ENCODE peak calls at places on chromosome 14, in nine cellular contexts. One of them, this sample, is unnamed.

GRCh38 chr14:100060766-100061165 is 4.5 kb upstream of the EVL start:
- DNase-seq in HS-5: no peak
- DNase-seq in stimulated activated CD8-positive, alpha-beta memory T cell treated with anti-CD3 and anti-CD28 coated beads, Interleukin-15, amount 100 ng/mL, for 4 hours: no peak
- DNase-seq in left cardiac atrium: no peak
- DNase-seq in T-cell: no peak
- DNase-seq in SJCRH30: no peak
- DNase-seq in foreskin melanocyte: no peak
- DNase-seq in LNCaP clone FGC: no peak
- DNase-seq in right lobe of liver: no peak
- DNase-seq in this sample: no peak

GRCh38 chr14:103854822-103855733 is 7.7 kb upstream of the PPP1R13B start:
- DNase-seq in HS-5: no peak
- DNase-seq in stimulated activated CD8-positive, alpha-beta memory T cell treated with anti-CD3 and anti-CD28 coated beads, Interleukin-15, amount 100 ng/mL, for 4 hours: no peak
- DNase-seq in left cardiac atrium: peak
- DNase-seq in T-cell: no peak
- DNase-seq in SJCRH30: peak
- DNase-seq in foreskin melanocyte: no peak
- DNase-seq in LNCaP clone FGC: no peak
- DNase-seq in right lobe of liver: no peak
- DNase-seq in this sample: no peak

GRCh38 chr14:58455593-58456265 is 28.2 kb downstream of the KIAA0586 start:
- DNase-seq in HS-5: no peak
- DNase-seq in stimulated activated CD8-positive, alpha-beta memory T cell treated with anti-CD3 and anti-CD28 coated beads, Interleukin-15, amount 100 ng/mL, for 4 hours: no peak
- DNase-seq in left cardiac atrium: no peak
- DNase-seq in T-cell: no peak
- DNase-seq in SJCRH30: no peak
- DNase-seq in foreskin melanocyte: peak
- DNase-seq in LNCaP clone FGC: no peak
- DNase-seq in right lobe of liver: no peak
- DNase-seq in this sample: peak

GRCh38 chr14:64294672-64295413 is 672 bp upstream of the ESR2 start:
- DNase-seq in HS-5: peak
- DNase-seq in stimulated activated CD8-positive, alpha-beta memory T cell treated with anti-CD3 and anti-CD28 coated beads, Interleukin-15, amount 100 ng/mL, for 4 hours: peak
- DNase-seq in left cardiac atrium: peak
- DNase-seq in T-cell: peak
- DNase-seq in SJCRH30: peak
- DNase-seq in foreskin melanocyte: peak
- DNase-seq in LNCaP clone FGC: no peak
- DNase-seq in right lobe of liver: peak
- DNase-seq in this sample: no peak

GRCh38 chr14:24307575-24308341 is at the start of gene CIDEB:
- DNase-seq in HS-5: no peak
- DNase-seq in stimulated activated CD8-positive, alpha-beta memory T cell treated with anti-CD3 and anti-CD28 coated beads, Interleukin-15, amount 100 ng/mL, for 4 hours: no peak
- DNase-seq in left cardiac atrium: peak
- DNase-seq in T-cell: peak
- DNase-seq in SJCRH30: peak
- DNase-seq in foreskin melanocyte: no peak
- DNase-seq in LNCaP clone FGC: no peak
- DNase-seq in right lobe of liver: peak
- DNase-seq in this sample: no peak

GRCh38 chr14:29937116-29937515 is 9.5 kb upstream of the PRKD1 start:
- DNase-seq in HS-5: no peak
- DNase-seq in stimulated activated CD8-positive, alpha-beta memory T cell treated with anti-CD3 and anti-CD28 coated beads, Interleukin-15, amount 100 ng/mL, for 4 hours: no peak
- DNase-seq in left cardiac atrium: no peak
- DNase-seq in T-cell: no peak
- DNase-seq in SJCRH30: no peak
- DNase-seq in foreskin melanocyte: no peak
- DNase-seq in LNCaP clone FGC: no peak
- DNase-seq in right lobe of liver: no peak
- DNase-seq in this sample: no peak

GRCh38 chr14:99274346-99275221 is 2.6 kb upstream of the BCL11B start:
- DNase-seq in HS-5: peak
- DNase-seq in stimulated activated CD8-positive, alpha-beta memory T cell treated with anti-CD3 and anti-CD28 coated beads, Interleukin-15, amount 100 ng/mL, for 4 hours: no peak
- DNase-seq in left cardiac atrium: peak
- DNase-seq in T-cell: no peak
- DNase-seq in SJCRH30: peak
- DNase-seq in foreskin melanocyte: peak
- DNase-seq in LNCaP clone FGC: peak
- DNase-seq in right lobe of liver: peak
- DNase-seq in this sample: no peak

GRCh38 chr14:104048758-104049496 is 36.6 kb upstream of the ASPG start:
- DNase-seq in HS-5: no peak
- DNase-seq in stimulated activated CD8-positive, alpha-beta memory T cell treated with anti-CD3 and anti-CD28 coated beads, Interleukin-15, amount 100 ng/mL, for 4 hours: no peak
- DNase-seq in left cardiac atrium: no peak
- DNase-seq in T-cell: no peak
- DNase-seq in SJCRH30: no peak
- DNase-seq in foreskin melanocyte: peak
- DNase-seq in LNCaP clone FGC: no peak
- DNase-seq in right lobe of liver: no peak
- DNase-seq in this sample: peak

GRCh38 chr14:101820283-101820798 is 58.8 kb downstream of the PPP2R5C start:
- DNase-seq in HS-5: no peak
- DNase-seq in stimulated activated CD8-positive, alpha-beta memory T cell treated with anti-CD3 and anti-CD28 coated beads, Interleukin-15, amount 100 ng/mL, for 4 hours: no peak
- DNase-seq in left cardiac atrium: no peak
- DNase-seq in T-cell: no peak
- DNase-seq in SJCRH30: no peak
- DNase-seq in foreskin melanocyte: no peak
- DNase-seq in LNCaP clone FGC: no peak
- DNase-seq in right lobe of liver: no peak
- DNase-seq in this sample: no peak

GRCh38 chr14:90354551-90355298 is 23.0 kb upstream of the NRDE2 start:
- DNase-seq in HS-5: no peak
- DNase-seq in stimulated activated CD8-positive, alpha-beta memory T cell treated with anti-CD3 and anti-CD28 coated beads, Interleukin-15, amount 100 ng/mL, for 4 hours: no peak
- DNase-seq in left cardiac atrium: peak
- DNase-seq in T-cell: no peak
- DNase-seq in SJCRH30: peak
- DNase-seq in foreskin melanocyte: no peak
- DNase-seq in LNCaP clone FGC: no peak
- DNase-seq in right lobe of liver: no peak
- DNase-seq in this sample: no peak

GRCh38 chr14:79412822-79413221 is 798.5 kb downstream of the DIO2 start:
- DNase-seq in HS-5: no peak
- DNase-seq in stimulated activated CD8-positive, alpha-beta memory T cell treated with anti-CD3 and anti-CD28 coated beads, Interleukin-15, amount 100 ng/mL, for 4 hours: no peak
- DNase-seq in left cardiac atrium: no peak
- DNase-seq in T-cell: no peak
- DNase-seq in SJCRH30: no peak
- DNase-seq in foreskin melanocyte: no peak
- DNase-seq in LNCaP clone FGC: no peak
- DNase-seq in right lobe of liver: no peak
- DNase-seq in this sample: no peak

GRCh38 chr14:55066223-55066622 is 14.8 kb downstream of the MAPK1IP1L start:
- DNase-seq in HS-5: no peak
- DNase-seq in stimulated activated CD8-positive, alpha-beta memory T cell treated with anti-CD3 and anti-CD28 coated beads, Interleukin-15, amount 100 ng/mL, for 4 hours: no peak
- DNase-seq in left cardiac atrium: no peak
- DNase-seq in T-cell: no peak
- DNase-seq in SJCRH30: no peak
- DNase-seq in foreskin melanocyte: no peak
- DNase-seq in LNCaP clone FGC: no peak
- DNase-seq in right lobe of liver: no peak
- DNase-seq in this sample: no peak

GRCh38 chr14:100765991-100766390 is 39.3 kb downstream of the DLK1 start:
- DNase-seq in HS-5: no peak
- DNase-seq in stimulated activated CD8-positive, alpha-beta memory T cell treated with anti-CD3 and anti-CD28 coated beads, Interleukin-15, amount 100 ng/mL, for 4 hours: no peak
- DNase-seq in left cardiac atrium: no peak
- DNase-seq in T-cell: no peak
- DNase-seq in SJCRH30: no peak
- DNase-seq in foreskin melanocyte: no peak
- DNase-seq in LNCaP clone FGC: no peak
- DNase-seq in right lobe of liver: no peak
- DNase-seq in this sample: no peak

GRCh38 chr14:68687746-68688145 is 105.1 kb downstream of the ZFP36L1 start:
- DNase-seq in HS-5: peak
- DNase-seq in stimulated activated CD8-positive, alpha-beta memory T cell treated with anti-CD3 and anti-CD28 coated beads, Interleukin-15, amount 100 ng/mL, for 4 hours: no peak
- DNase-seq in left cardiac atrium: no peak
- DNase-seq in T-cell: no peak
- DNase-seq in SJCRH30: peak
- DNase-seq in foreskin melanocyte: peak
- DNase-seq in LNCaP clone FGC: no peak
- DNase-seq in right lobe of liver: no peak
- DNase-seq in this sample: peak

GRCh38 chr14:76810953-76811400 is 1.7 kb downstream of the ANGEL1 start:
- DNase-seq in HS-5: peak
- DNase-seq in stimulated activated CD8-positive, alpha-beta memory T cell treated with anti-CD3 and anti-CD28 coated beads, Interleukin-15, amount 100 ng/mL, for 4 hours: no peak
- DNase-seq in left cardiac atrium: no peak
- DNase-seq in T-cell: no peak
- DNase-seq in SJCRH30: no peak
- DNase-seq in foreskin melanocyte: peak
- DNase-seq in LNCaP clone FGC: peak
- DNase-seq in right lobe of liver: no peak
- DNase-seq in this sample: no peak

GRCh38 chr14:78170203-78170602 is at the start of gene NRXN3:
- DNase-seq in HS-5: no peak
- DNase-seq in stimulated activated CD8-positive, alpha-beta memory T cell treated with anti-CD3 and anti-CD28 coated beads, Interleukin-15, amount 100 ng/mL, for 4 hours: no peak
- DNase-seq in left cardiac atrium: no peak
- DNase-seq in T-cell: no peak
- DNase-seq in SJCRH30: no peak
- DNase-seq in foreskin melanocyte: no peak
- DNase-seq in LNCaP clone FGC: no peak
- DNase-seq in right lobe of liver: no peak
- DNase-seq in this sample: no peak

GRCh38 chr14:101047326-101047725 is 143.8 kb upstream of the RTL1 start:
- DNase-seq in HS-5: no peak
- DNase-seq in stimulated activated CD8-positive, alpha-beta memory T cell treated with anti-CD3 and anti-CD28 coated beads, Interleukin-15, amount 100 ng/mL, for 4 hours: no peak
- DNase-seq in left cardiac atrium: no peak
- DNase-seq in T-cell: no peak
- DNase-seq in SJCRH30: peak
- DNase-seq in foreskin melanocyte: no peak
- DNase-seq in LNCaP clone FGC: no peak
- DNase-seq in right lobe of liver: no peak
- DNase-seq in this sample: no peak

GRCh38 chr14:71290960-71291466 is 383.8 kb downstream of the PCNX1 start:
- DNase-seq in HS-5: peak
- DNase-seq in stimulated activated CD8-positive, alpha-beta memory T cell treated with anti-CD3 and anti-CD28 coated beads, Interleukin-15, amount 100 ng/mL, for 4 hours: peak
- DNase-seq in left cardiac atrium: no peak
- DNase-seq in T-cell: no peak
- DNase-seq in SJCRH30: no peak
- DNase-seq in foreskin melanocyte: no peak
- DNase-seq in LNCaP clone FGC: no peak
- DNase-seq in right lobe of liver: no peak
- DNase-seq in this sample: peak

GRCh38 chr14:65847065-65847847 is 434.7 kb downstream of the FUT8 start:
- DNase-seq in HS-5: no peak
- DNase-seq in stimulated activated CD8-positive, alpha-beta memory T cell treated with anti-CD3 and anti-CD28 coated beads, Interleukin-15, amount 100 ng/mL, for 4 hours: peak
- DNase-seq in left cardiac atrium: no peak
- DNase-seq in T-cell: peak
- DNase-seq in SJCRH30: no peak
- DNase-seq in foreskin melanocyte: no peak
- DNase-seq in LNCaP clone FGC: no peak
- DNase-seq in right lobe of liver: no peak
- DNase-seq in this sample: no peak

GRCh38 chr14:103058209-103059055 is 1.1 kb upstream of the CDC42BPB start:
- DNase-seq in HS-5: no peak
- DNase-seq in stimulated activated CD8-positive, alpha-beta memory T cell treated with anti-CD3 and anti-CD28 coated beads, Interleukin-15, amount 100 ng/mL, for 4 hours: no peak
- DNase-seq in left cardiac atrium: no peak
- DNase-seq in T-cell: no peak
- DNase-seq in SJCRH30: no peak
- DNase-seq in foreskin melanocyte: no peak
- DNase-seq in LNCaP clone FGC: no peak
- DNase-seq in right lobe of liver: no peak
- DNase-seq in this sample: no peak

GRCh38 chr14:95489163-95489887 is 27.1 kb downstream of the SYNE3 start:
- DNase-seq in HS-5: no peak
- DNase-seq in stimulated activated CD8-positive, alpha-beta memory T cell treated with anti-CD3 and anti-CD28 coated beads, Interleukin-15, amount 100 ng/mL, for 4 hours: no peak
- DNase-seq in left cardiac atrium: no peak
- DNase-seq in T-cell: no peak
- DNase-seq in SJCRH30: no peak
- DNase-seq in foreskin melanocyte: peak
- DNase-seq in LNCaP clone FGC: no peak
- DNase-seq in right lobe of liver: no peak
- DNase-seq in this sample: no peak

GRCh38 chr14:64671591-64671990 is 32.6 kb upstream of the PLEKHG3 start:
- DNase-seq in HS-5: peak
- DNase-seq in stimulated activated CD8-positive, alpha-beta memory T cell treated with anti-CD3 and anti-CD28 coated beads, Interleukin-15, amount 100 ng/mL, for 4 hours: no peak
- DNase-seq in left cardiac atrium: no peak
- DNase-seq in T-cell: no peak
- DNase-seq in SJCRH30: no peak
- DNase-seq in foreskin melanocyte: peak
- DNase-seq in LNCaP clone FGC: no peak
- DNase-seq in right lobe of liver: no peak
- DNase-seq in this sample: no peak

GRCh38 chr14:92470215-92470614 is 43.4 kb upstream of the RIN3 start:
- DNase-seq in HS-5: peak
- DNase-seq in stimulated activated CD8-positive, alpha-beta memory T cell treated with anti-CD3 and anti-CD28 coated beads, Interleukin-15, amount 100 ng/mL, for 4 hours: no peak
- DNase-seq in left cardiac atrium: no peak
- DNase-seq in T-cell: no peak
- DNase-seq in SJCRH30: no peak
- DNase-seq in foreskin melanocyte: no peak
- DNase-seq in LNCaP clone FGC: no peak
- DNase-seq in right lobe of liver: no peak
- DNase-seq in this sample: no peak

GRCh38 chr14:59020382-59020781 is 168.1 kb upstream of the DAAM1 start:
- DNase-seq in HS-5: no peak
- DNase-seq in stimulated activated CD8-positive, alpha-beta memory T cell treated with anti-CD3 and anti-CD28 coated beads, Interleukin-15, amount 100 ng/mL, for 4 hours: no peak
- DNase-seq in left cardiac atrium: no peak
- DNase-seq in T-cell: no peak
- DNase-seq in SJCRH30: peak
- DNase-seq in foreskin melanocyte: peak
- DNase-seq in LNCaP clone FGC: no peak
- DNase-seq in right lobe of liver: no peak
- DNase-seq in this sample: no peak

GRCh38 chr14:61365667-61366194 is 44.4 kb downstream of the PRKCH start:
- DNase-seq in HS-5: no peak
- DNase-seq in stimulated activated CD8-positive, alpha-beta memory T cell treated with anti-CD3 and anti-CD28 coated beads, Interleukin-15, amount 100 ng/mL, for 4 hours: no peak
- DNase-seq in left cardiac atrium: no peak
- DNase-seq in T-cell: no peak
- DNase-seq in SJCRH30: no peak
- DNase-seq in foreskin melanocyte: no peak
- DNase-seq in LNCaP clone FGC: no peak
- DNase-seq in right lobe of liver: no peak
- DNase-seq in this sample: no peak

GRCh38 chr14:104435147-104436046 is 144.2 kb upstream of the C14orf180 start:
- DNase-seq in HS-5: no peak
- DNase-seq in stimulated activated CD8-positive, alpha-beta memory T cell treated with anti-CD3 and anti-CD28 coated beads, Interleukin-15, amount 100 ng/mL, for 4 hours: no peak
- DNase-seq in left cardiac atrium: peak
- DNase-seq in T-cell: no peak
- DNase-seq in SJCRH30: no peak
- DNase-seq in foreskin melanocyte: no peak
- DNase-seq in LNCaP clone FGC: no peak
- DNase-seq in right lobe of liver: no peak
- DNase-seq in this sample: no peak

GRCh38 chr14:92035890-92036289 is 4.0 kb downstream of the TRIP11 start:
- DNase-seq in HS-5: no peak
- DNase-seq in stimulated activated CD8-positive, alpha-beta memory T cell treated with anti-CD3 and anti-CD28 coated beads, Interleukin-15, amount 100 ng/mL, for 4 hours: no peak
- DNase-seq in left cardiac atrium: no peak
- DNase-seq in T-cell: no peak
- DNase-seq in SJCRH30: no peak
- DNase-seq in foreskin melanocyte: no peak
- DNase-seq in LNCaP clone FGC: no peak
- DNase-seq in right lobe of liver: no peak
- DNase-seq in this sample: no peak

GRCh38 chr14:74140374-74140850 is 55.7 kb downstream of the LIN52 start:
- DNase-seq in HS-5: no peak
- DNase-seq in stimulated activated CD8-positive, alpha-beta memory T cell treated with anti-CD3 and anti-CD28 coated beads, Interleukin-15, amount 100 ng/mL, for 4 hours: no peak
- DNase-seq in left cardiac atrium: peak
- DNase-seq in T-cell: no peak
- DNase-seq in SJCRH30: peak
- DNase-seq in foreskin melanocyte: no peak
- DNase-seq in LNCaP clone FGC: no peak
- DNase-seq in right lobe of liver: peak
- DNase-seq in this sample: no peak

GRCh38 chr14:72478397-72479025 is 415.4 kb downstream of the DPF3 start:
- DNase-seq in HS-5: no peak
- DNase-seq in stimulated activated CD8-positive, alpha-beta memory T cell treated with anti-CD3 and anti-CD28 coated beads, Interleukin-15, amount 100 ng/mL, for 4 hours: no peak
- DNase-seq in left cardiac atrium: no peak
- DNase-seq in T-cell: no peak
- DNase-seq in SJCRH30: no peak
- DNase-seq in foreskin melanocyte: no peak
- DNase-seq in LNCaP clone FGC: no peak
- DNase-seq in right lobe of liver: no peak
- DNase-seq in this sample: no peak

GRCh38 chr14:72513994-72514659 is 379.8 kb downstream of the DPF3 start:
- DNase-seq in HS-5: no peak
- DNase-seq in stimulated activated CD8-positive, alpha-beta memory T cell treated with anti-CD3 and anti-CD28 coated beads, Interleukin-15, amount 100 ng/mL, for 4 hours: no peak
- DNase-seq in left cardiac atrium: no peak
- DNase-seq in T-cell: no peak
- DNase-seq in SJCRH30: peak
- DNase-seq in foreskin melanocyte: peak
- DNase-seq in LNCaP clone FGC: no peak
- DNase-seq in right lobe of liver: no peak
- DNase-seq in this sample: no peak

GRCh38 chr14:104665663-104666522 is 23.5 kb upstream of the INF2 start:
- DNase-seq in HS-5: no peak
- DNase-seq in stimulated activated CD8-positive, alpha-beta memory T cell treated with anti-CD3 and anti-CD28 coated beads, Interleukin-15, amount 100 ng/mL, for 4 hours: no peak
- DNase-seq in left cardiac atrium: no peak
- DNase-seq in T-cell: peak
- DNase-seq in SJCRH30: peak
- DNase-seq in foreskin melanocyte: peak
- DNase-seq in LNCaP clone FGC: no peak
- DNase-seq in right lobe of liver: peak
- DNase-seq in this sample: no peak

This sample was measured in non-pigmented ciliary epithelial cell.